ENCODE peak calls at places on chromosomes 1 and 21, in five cellular contexts. Y is nephron progenitor cell, O is OCI-LY7, S is astrocyte, G is adrenal gland. I is an unnamed sample.

GRCh38 chr1:53350853-53351767 is 23.2 kb upstream of the LRP8 start:
- DNase-seq in Y (no peak), O (no peak), S (no peak), G (peak), I (no peak)

GRCh38 chr1:222813866-222814535 is 838 bp upstream of the DISP1 start:
- DNase-seq in Y (no peak), O (no peak), S (peak), G (no peak), I (no peak)

GRCh38 chr21:42026072-42026415 is 15.9 kb upstream of the ZBTB21 start:
- DNase-seq in Y (no peak), O (no peak), S (no peak), G (peak), I (no peak)

GRCh38 chr21:41366522-41367151 is 4.8 kb downstream of the MX2 start:
- DNase-seq in Y (no peak), O (peak), S (peak), G (peak), I (peak)

GRCh38 chr21:15289896-15290841 is 225.4 kb upstream of the NRIP1 start:
- DNase-seq in Y (peak), O (no peak), S (no peak), G (peak), I (no peak)

GRCh38 chr1:40848530-40849189 is 13.5 kb downstream of the CITED4 start:
- DNase-seq in Y (peak), O (peak), S (peak), G (peak), I (no peak)

GRCh38 chr1:224542783-224543440 is 73.2 kb upstream of the CNIH3 start:
- DNase-seq in Y (no peak), O (no peak), S (peak), G (no peak), I (no peak)

GRCh38 chr1:147496571-147496970 is 44.7 kb upstream of the BCL9 start:
- DNase-seq in Y (no peak), O (peak), S (peak), G (peak), I (no peak)

GRCh38 chr1:89114662-89115061 is 11.3 kb downstream of the GBP2 start:
- DNase-seq in Y (no peak), O (no peak), S (no peak), G (no peak), I (no peak)

GRCh38 chr1:41418868-41419583 is 57.8 kb downstream of the FOXO6 start:
- DNase-seq in Y (no peak), O (no peak), S (peak), G (peak), I (no peak)

GRCh38 chr1:151756291-151756690 is 7.0 kb downstream of the MRPL9 start:
- DNase-seq in Y (no peak), O (no peak), S (peak), G (no peak), I (no peak)

GRCh38 chr1:223401873-223402789 is 8.9 kb downstream of the CCDC185 start:
- DNase-seq in Y (no peak), O (no peak), S (peak), G (no peak), I (no peak)

GRCh38 chr1:234610061-234610581 is at the start of gene IRF2BP2:
- DNase-seq in Y (peak), O (peak), S (no peak), G (peak), I (peak)

DNA sequence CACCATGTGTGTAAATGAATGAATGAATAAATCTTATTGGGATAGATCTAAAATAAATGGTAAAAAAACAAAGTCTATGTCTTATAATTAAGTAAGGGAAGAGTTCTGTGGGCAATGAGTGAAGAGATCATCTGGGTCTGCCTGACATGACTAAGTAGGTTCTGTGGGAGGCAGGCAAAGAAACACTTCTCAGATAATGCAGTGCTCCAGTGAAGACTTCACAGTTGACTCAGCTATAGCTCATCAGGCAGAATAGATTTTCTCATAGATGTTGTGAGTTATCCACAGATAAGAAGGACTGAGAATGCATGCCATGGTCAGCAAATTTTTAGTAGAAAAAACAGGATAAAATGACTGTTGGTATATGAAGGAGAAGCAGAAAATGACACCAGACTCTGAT is 12.4 kb downstream of the KRTAP22-2 start:
- DNase-seq in Y (no peak), O (no peak), S (no peak), G (no peak), I (no peak)
- TF ChIP-seq CTCF in Y (no peak), O (no peak), S (no peak), G (no peak), I (no peak)

GRCh38 chr1:3516911-3517310 is 62.4 kb downstream of the ARHGEF16 start:
- DNase-seq in Y (no peak), O (no peak), S (no peak), G (no peak), I (no peak)

GRCh38 chr1:3516481-3516869 is 62.0 kb downstream of the ARHGEF16 start:
- DNase-seq in Y (no peak), O (no peak), S (no peak), G (no peak), I (no peak)

GRCh38 chr1:3519301-3519885 is 64.9 kb downstream of the ARHGEF16 start:
- DNase-seq in Y (no peak), O (no peak), S (no peak), G (no peak), I (no peak)

GRCh38 chr1:3518756-3519155 is 64.3 kb downstream of the ARHGEF16 start:
- DNase-seq in Y (no peak), O (no peak), S (no peak), G (no peak), I (no peak)

GRCh38 chr1:3518256-3518655 is 63.8 kb downstream of the ARHGEF16 start:
- DNase-seq in Y (no peak), O (no peak), S (no peak), G (no peak), I (no peak)
- TF ChIP-seq CTCF in Y (peak), O (peak), S (peak), G (no peak), I (peak)

GRCh38 chr1:241531195-241532172 is 694 bp upstream of the KMO start:
- DNase-seq in Y (peak), O (peak), S (peak), G (no peak), I (peak)
- TF ChIP-seq CTCF in Y (peak), O (peak), S (peak), G (peak), I (no peak)

DNA sequence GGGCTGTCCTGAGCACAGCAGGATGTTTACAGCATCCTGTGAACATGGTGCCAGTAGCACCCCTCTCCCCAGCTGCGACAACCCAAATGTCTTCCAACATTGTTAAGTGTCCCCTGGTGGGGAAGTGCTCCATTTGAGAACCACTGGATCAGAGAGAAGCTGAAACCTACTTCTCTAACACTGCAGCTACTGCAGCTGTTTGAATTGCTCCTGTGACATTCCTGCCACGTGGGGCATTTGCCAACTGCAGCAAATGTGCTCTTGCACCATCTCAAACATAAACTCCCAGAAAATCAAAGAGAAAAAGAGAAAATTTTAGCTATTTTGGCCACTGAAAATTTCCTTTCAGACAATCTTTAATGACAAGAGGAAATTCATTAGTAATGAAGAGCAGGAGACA is 11.0 kb downstream of the SLC2A5 start:
- DNase-seq in Y (no peak), O (no peak), S (no peak), G (no peak), I (no peak)
- TF ChIP-seq CTCF in Y (no peak), O (no peak), S (no peak), G (no peak), I (no peak)

DNA sequence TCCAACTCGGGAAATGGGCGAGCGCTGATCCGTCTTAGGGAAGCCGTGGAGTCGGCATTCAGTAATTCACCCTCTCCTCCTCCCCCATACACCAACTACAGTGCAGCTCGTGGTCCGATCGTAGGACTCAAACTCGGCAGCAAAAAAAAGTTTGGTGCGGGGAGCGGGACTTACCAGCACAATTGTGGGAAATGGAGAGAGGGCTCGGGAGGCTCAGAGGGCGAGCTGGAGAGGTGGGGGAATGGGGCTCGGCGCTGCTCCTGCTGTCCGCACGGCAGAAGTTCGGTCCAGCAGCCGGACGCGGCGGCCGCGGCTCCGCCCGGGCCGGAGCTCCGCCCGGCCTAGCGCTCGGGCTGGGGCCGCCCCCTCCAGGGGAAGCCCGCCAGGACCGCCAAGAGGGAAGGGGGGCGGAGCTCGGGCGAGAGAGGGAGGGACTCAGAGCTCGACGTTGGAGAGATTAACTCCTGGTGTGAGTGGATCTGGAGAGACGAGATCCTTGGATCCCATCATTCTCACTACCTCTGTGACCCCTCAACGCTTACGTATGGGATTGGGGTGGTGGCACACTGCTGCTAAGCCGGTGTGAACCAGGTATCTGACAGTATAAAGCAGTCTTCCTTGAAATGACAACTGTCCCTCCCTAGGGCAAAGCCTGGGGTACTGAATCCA is 744 bp upstream of the PIAS3 start:
- DNase-seq in Y (peak), O (peak), S (peak), G (peak), I (peak)
- TF ChIP-seq CTCF in Y (no peak), O (no peak), S (no peak), G (peak), I (no peak)

GRCh38 chr1:161159087-161159914 is at the start of gene USP21:
- DNase-seq in Y (peak), O (peak), S (peak), G (peak), I (peak)
- TF ChIP-seq CTCF in Y (no peak), O (peak), S (no peak), G (peak), I (no peak)

GRCh38 chr21:33377221-33377620 is 26.0 kb upstream of the IFNGR2 start:
- DNase-seq in Y (no peak), O (no peak), S (no peak), G (no peak), I (no peak)

GRCh38 chr21:33373451-33373850 is 29.8 kb upstream of the IFNGR2 start:
- DNase-seq in Y (no peak), O (no peak), S (no peak), G (no peak), I (no peak)

GRCh38 chr21:33372582-33372981 is 30.6 kb upstream of the IFNGR2 start:
- DNase-seq in Y (no peak), O (no peak), S (no peak), G (no peak), I (no peak)

GRCh38 chr21:33374080-33374873 is 28.9 kb upstream of the IFNGR2 start:
- DNase-seq in Y (peak), O (peak), S (peak), G (peak), I (no peak)

DNA sequence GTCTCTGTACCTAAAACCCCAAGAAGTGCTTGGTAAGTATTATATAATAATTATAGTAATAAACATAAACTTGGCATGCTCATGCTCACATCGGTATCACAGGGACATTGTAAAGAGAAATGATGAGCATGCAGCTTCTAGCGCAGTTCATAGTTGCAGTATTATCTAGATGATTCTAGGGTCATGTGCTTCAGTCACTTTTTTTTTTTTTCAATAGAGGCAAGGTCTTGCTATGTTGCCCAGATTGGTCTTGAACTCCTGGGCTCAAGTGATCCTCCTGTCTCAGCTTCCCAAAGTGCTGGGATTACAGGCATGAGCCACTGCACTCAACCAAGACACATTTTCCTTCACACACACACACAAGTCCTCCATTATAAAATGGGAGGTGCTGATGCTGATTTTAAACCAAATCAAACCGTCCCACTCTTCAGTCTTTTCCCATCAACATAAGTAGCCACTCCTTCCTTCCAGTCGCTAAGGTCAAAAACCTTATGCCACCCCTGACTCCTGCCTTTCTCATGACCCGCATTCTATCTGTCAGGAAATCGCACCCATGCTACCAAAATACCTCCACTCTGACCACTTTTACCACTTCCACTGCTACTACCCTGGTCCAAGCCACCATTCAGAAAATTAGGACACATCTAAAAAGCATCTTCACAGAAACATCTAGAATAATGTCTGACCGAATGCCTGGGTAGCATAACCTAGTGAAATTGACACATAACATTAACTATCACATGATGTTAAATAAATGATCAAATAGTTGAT is 28.2 kb upstream of the IFNGR2 start:
- DNase-seq in Y (no peak), O (peak), S (no peak), G (no peak), I (no peak)
- TF ChIP-seq CTCF in Y (no peak), O (no peak), S (no peak), G (no peak), I (no peak)

GRCh38 chr1:27381976-27382762 is 964 bp downstream of the CD164L2 start:
- DNase-seq in Y (no peak), O (no peak), S (no peak), G (no peak), I (no peak)
- TF ChIP-seq CTCF in Y (no peak), O (no peak), S (no peak), G (no peak), I (no peak)

GRCh38 chr1:232937741-232938375 is 12.6 kb upstream of the NTPCR start:
- DNase-seq in Y (no peak), O (no peak), S (no peak), G (no peak), I (no peak)

GRCh38 chr1:232939748-232940147 is 10.7 kb upstream of the NTPCR start:
- DNase-seq in Y (no peak), O (no peak), S (no peak), G (no peak), I (no peak)

GRCh38 chr1:232938926-232939325 is 11.5 kb upstream of the NTPCR start:
- DNase-seq in Y (no peak), O (no peak), S (no peak), G (no peak), I (no peak)

GRCh38 chr1:232942413-232943294 is 7.8 kb upstream of the NTPCR start:
- DNase-seq in Y (no peak), O (no peak), S (no peak), G (no peak), I (no peak)

GRCh38 chr1:232940262-232940661 is 10.1 kb upstream of the NTPCR start:
- DNase-seq in Y (no peak), O (no peak), S (no peak), G (no peak), I (no peak)
- TF ChIP-seq CTCF in Y (no peak), O (no peak), S (no peak), G (no peak), I (peak)

DNA sequence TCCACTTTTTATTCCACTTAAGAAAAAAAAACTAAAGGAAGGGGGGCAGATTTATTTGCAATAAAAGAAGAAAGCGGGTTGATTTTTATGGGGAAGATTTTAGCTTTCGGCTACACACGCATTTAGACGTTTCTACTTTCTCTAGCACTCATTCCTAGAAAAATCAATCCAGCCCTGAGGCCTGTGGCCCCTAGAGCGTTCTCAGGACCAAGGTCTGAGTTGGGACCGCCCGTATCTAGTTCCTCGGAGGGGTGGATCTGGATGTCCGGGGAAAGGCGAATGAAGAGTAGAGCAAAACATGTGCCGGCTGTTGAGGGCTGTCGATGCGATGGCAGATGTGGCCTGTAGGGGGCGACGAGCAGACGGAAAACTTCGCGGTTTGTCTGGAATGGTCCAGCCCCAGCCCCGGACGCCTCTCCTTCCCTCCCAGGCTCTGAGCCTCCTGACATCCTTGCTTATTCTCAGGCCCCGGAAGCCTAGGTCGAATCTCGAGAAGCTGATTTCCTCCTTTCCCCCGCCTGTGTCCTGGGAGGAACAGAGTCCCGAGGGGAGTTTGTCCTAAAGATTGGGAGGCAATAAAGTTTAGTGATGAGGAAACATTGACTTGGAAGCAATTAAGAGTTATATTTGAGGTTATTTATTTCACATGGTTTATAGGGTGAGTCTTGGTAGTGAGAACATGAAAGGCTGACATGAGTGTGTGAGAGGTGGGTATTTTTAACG is 5.2 kb downstream of the FOXD3 start:
- DNase-seq in Y (peak), O (peak), S (peak), G (peak), I (peak)
- TF ChIP-seq CTCF in Y (peak), O (peak), S (peak), G (peak), I (peak)